ENCODE peak calls at places on chromosomes 13 and 19, in eight cellular contexts. A, L, F, Z, T, H, X and G are unnamed samples.

GRCh38 chr13:114022876-114023275 is 49.0 kb upstream of the C13orf46 start:
- DNase-seq in T (peak; percentile 42), H (no peak), A (no peak), L (no peak), X (peak; percentile 27), Z (no peak), F (peak; percentile 37), G (no peak)

GRCh38 chr13:41588899-41589298 is 131.5 kb downstream of the RGCC start:
- DNase-seq in A (no peak), Z (no peak), T (no peak), L (peak; percentile 86), X (peak; percentile 93), H (peak; percentile 95), F (no peak), G (peak; percentile 80)

GRCh38 chr13:65154661-65155447 is 2075.3 kb downstream of the PCDH9 start:
- DNase-seq in X (no peak), H (no peak), T (no peak), F (no peak), A (no peak), L (no peak), Z (no peak), G (no peak)

GRCh38 chr19:38739440-38740251 is 4.6 kb downstream of the CAPN12 start:
- DNase-seq in X (no peak), F (no peak), T (no peak), H (no peak), L (no peak), A (no peak), Z (no peak), G (no peak)

GRCh38 chr19:16435999-16436650 is 35.6 kb downstream of the EPS15L1 start:
- DNase-seq in H (peak; percentile 61), Z (peak; percentile 58), T (no peak), F (no peak), X (no peak), L (no peak), A (no peak), G (no peak)

GRCh38 chr13:66077286-66077685 is 1152.8 kb downstream of the PCDH9 start:
- DNase-seq in L (no peak), X (no peak), A (no peak), H (peak; percentile 3), T (no peak), Z (no peak), F (no peak), G (no peak)

GRCh38 chr19:13097331-13098258 is 5.1 kb downstream of the LYL1 start:
- DNase-seq in A (no peak), F (peak; percentile 86), X (no peak), H (no peak), Z (no peak), T (peak; percentile 88), L (no peak), G (no peak)

GRCh38 chr13:98089246-98089645 is 53.6 kb upstream of the FARP1 start:
- DNase-seq in L (peak; percentile 55), H (peak; percentile 88), T (no peak), X (no peak), A (no peak), Z (no peak), F (no peak), G (peak; percentile 20)

GRCh38 chr19:45640849-45641273 is 1.7 kb upstream of the EML2 start:
- DNase-seq in H (no peak), A (no peak), L (no peak), T (no peak), Z (peak; percentile 46), F (no peak), X (no peak), G (no peak)

GRCh38 chr13:30256713-30257432 is 50.5 kb downstream of the KATNAL1 start:
- DNase-seq in T (no peak), H (no peak), X (no peak), L (no peak), A (no peak), Z (peak; percentile 18), F (no peak), G (no peak)

GRCh38 chr13:40665754-40666057 is 735 bp downstream of the FOXO1 start:
- DNase-seq in X (no peak), A (no peak), T (no peak), F (no peak), H (peak; percentile 47), Z (no peak), L (no peak), G (no peak)

GRCh38 chr13:29573190-29573589 is 22.3 kb downstream of the SLC7A1 start:
- DNase-seq in A (no peak), H (peak; percentile 49), X (no peak), Z (no peak), F (no peak), T (no peak), L (peak; percentile 41), G (peak; percentile 52)

GRCh38 chr13:28409648-28410047 is 85.3 kb downstream of the FLT1 start:
- DNase-seq in Z (no peak), X (no peak), F (no peak), T (no peak), L (no peak), H (no peak), A (no peak), G (no peak)

GRCh38 chr13:78319101-78319627 is 284.2 kb downstream of the POU4F1 start:
- DNase-seq in T (no peak), X (no peak), L (no peak), A (no peak), Z (no peak), H (no peak), F (no peak), G (no peak)

GRCh38 chr13:86757236-86757978 is 913.8 kb upstream of the SLITRK5 start:
- DNase-seq in H (peak; percentile 19), L (no peak), A (no peak), Z (no peak), X (no peak), T (no peak), F (no peak), G (no peak)

GRCh38 chr19:45676851-45677263 is 8.8 kb downstream of the GIPR start:
- DNase-seq in Z (no peak), F (no peak), X (no peak), H (no peak), T (no peak), L (no peak), A (no peak), G (no peak)

GRCh38 chr13:97224544-97225324 is 2.6 kb downstream of the MBNL2 start:
- DNase-seq in F (no peak), L (no peak), T (no peak), H (peak; percentile 51), A (no peak), Z (no peak), X (no peak), G (no peak)

GRCh38 chr13:41835871-41836270 is 125.0 kb downstream of the VWA8 start:
- DNase-seq in T (no peak), Z (no peak), X (no peak), H (peak; percentile 62), A (no peak), F (no peak), L (peak; percentile 77), G (no peak)

GRCh38 chr19:7932276-7932929 is 6.5 kb upstream of the CTXN1 start:
- DNase-seq in F (no peak), A (no peak), L (no peak), T (no peak), H (no peak), X (no peak), Z (no peak), G (no peak)

GRCh38 chr13:23654111-23655110 is 84.2 kb downstream of the TNFRSF19 start:
- DNase-seq in L (peak; percentile 50), H (peak; percentile 81), Z (no peak), F (no peak), X (no peak), A (no peak), T (no peak), G (no peak)

GRCh38 chr13:20387441-20387971 is 138.2 kb downstream of the CRYL1 start:
- DNase-seq in F (no peak), X (no peak), H (peak; percentile 61), L (peak; percentile 15), A (no peak), Z (no peak), T (no peak), G (no peak)

GRCh38 chr13:40390290-40391008 is 276.0 kb downstream of the FOXO1 start:
- DNase-seq in T (no peak), Z (no peak), H (no peak), L (no peak), F (no peak), A (no peak), X (no peak), G (no peak)

GRCh38 chr19:55278391-55279135 is 1.3 kb downstream of the HSPBP1 start:
- DNase-seq in A (no peak), F (no peak), Z (no peak), H (no peak), L (no peak), T (no peak), X (no peak), G (no peak)
- H3K4me3 ChIP-seq in A (no peak overlapping the region), F (no peak overlapping the region), Z (no peak overlapping the region), H (no peak overlapping the region), L (no peak overlapping the region), T (no peak overlapping the region), X (no peak overlapping the region), G (peak overlapping the region; percentile 84)

DNA sequence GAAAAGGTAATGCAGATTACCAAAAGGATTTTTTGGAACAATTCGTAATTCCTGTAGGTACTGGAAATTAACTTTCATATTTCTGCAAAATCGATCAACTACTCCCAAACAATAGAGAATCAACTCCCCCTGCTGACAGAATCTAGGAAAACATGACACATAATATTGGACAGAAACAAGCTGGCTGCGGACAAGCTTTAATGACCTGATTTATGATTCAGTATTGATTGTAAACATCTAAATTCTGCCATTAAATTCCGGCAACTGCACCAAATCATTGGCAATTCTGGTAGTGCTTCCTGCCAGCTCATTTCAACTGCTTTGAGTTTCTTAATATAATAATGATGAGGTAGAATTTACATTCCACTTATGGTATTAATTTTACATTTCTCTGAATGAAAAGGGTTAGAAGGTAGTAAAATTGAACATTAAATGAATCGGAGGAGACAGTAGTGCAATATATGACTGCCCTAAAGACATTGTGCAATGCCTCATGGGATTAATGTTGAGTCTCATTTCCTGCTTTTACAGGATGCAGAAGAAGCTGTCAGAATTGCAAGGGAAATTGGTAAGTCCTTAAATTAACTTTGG is 146.5 kb downstream of the PCCA start:
- DNase-seq in H (peak; percentile 43), Z (peak; percentile 44), L (peak; percentile 51), T (no peak), F (no peak), X (peak; percentile 29), A (no peak), G (peak; percentile 55)
- H3K4me3 ChIP-seq in H (no peak overlapping the region), Z (no peak overlapping the region), L (peak overlapping the region; percentile 7), T (no peak overlapping the region), F (no peak overlapping the region), X (no peak overlapping the region), A (no peak overlapping the region), G (no peak overlapping the region)

GRCh38 chr19:48644355-48644754 is 1.6 kb downstream of the CA11 start:
- DNase-seq in F (no peak), A (no peak), L (no peak), Z (no peak), T (no peak), X (no peak), H (no peak), G (no peak)
- H3K4me3 ChIP-seq in F (peak overlapping the region; percentile 57), A (no peak overlapping the region), L (no peak overlapping the region), Z (no peak overlapping the region), T (no peak overlapping the region), X (no peak overlapping the region), H (no peak overlapping the region), G (no peak overlapping the region)

GRCh38 chr19:49895566-49896297 is 955 bp downstream of the IL4I1 start:
- DNase-seq in X (no peak), L (no peak), F (no peak), H (no peak), T (no peak), Z (no peak), A (no peak), G (no peak)
- H3K4me3 ChIP-seq in X (no peak overlapping the region), L (no peak overlapping the region), F (no peak overlapping the region), H (no peak overlapping the region), T (no peak overlapping the region), Z (no peak overlapping the region), A (no peak overlapping the region), G (no peak overlapping the region)